ENCODE peak calls at places on chromosomes 3 and 15, in nine cellular contexts. F, E, B, O, H, D, T, Z and A are unnamed samples. For H3K4me1, the result is how much of the 10 kb centered on the place peaks cover.

GRCh38 chr3:127848131-127849129 is 26.1 kb upstream of the MGLL start:
- DNase-seq in F (peak), E (no peak), B (no peak), O (no peak), H (no peak), D (no peak), T (no peak), Z (peak), A (no peak)

GRCh38 chr15:41825572-41826535 is 2.0 kb upstream of the JMJD7 start:
- DNase-seq in F (no peak), E (no peak), B (no peak), O (no peak), H (no peak), D (no peak), T (no peak), Z (no peak), A (no peak)

GRCh38 chr3:45312836-45313493 is 75.4 kb upstream of the LARS2 start:
- DNase-seq in F (no peak), E (peak), B (no peak), O (no peak), H (no peak), D (no peak), T (no peak), Z (no peak), A (no peak)

GRCh38 chr3:125200731-125201139 is 11.8 kb downstream of the SLC12A8 start:
- DNase-seq in F (no peak), E (no peak), B (no peak), O (no peak), H (no peak), D (peak), T (no peak), Z (no peak), A (no peak)

GRCh38 chr15:89293012-89293411 is 41.6 kb downstream of the POLG start:
- DNase-seq in F (no peak), E (no peak), B (no peak), O (no peak), H (no peak), D (no peak), T (no peak), Z (no peak), A (no peak)

GRCh38 chr15:38474155-38474757 is 20.3 kb downstream of the FAM98B start:
- DNase-seq in F (peak), E (peak), B (no peak), O (no peak), H (no peak), D (peak), T (no peak), Z (peak), A (no peak)

GRCh38 chr3:154427685-154428291 is 2.2 kb downstream of the GPR149 start:
- DNase-seq in F (no peak), E (no peak), B (no peak), O (no peak), H (no peak), D (no peak), T (no peak), Z (no peak), A (no peak)

GRCh38 chr15:59283717-59284336 is 77.2 kb downstream of the LDHAL6B start:
- DNase-seq in F (no peak), E (no peak), B (peak), O (no peak), H (no peak), D (no peak), T (no peak), Z (no peak), A (peak)

DNA sequence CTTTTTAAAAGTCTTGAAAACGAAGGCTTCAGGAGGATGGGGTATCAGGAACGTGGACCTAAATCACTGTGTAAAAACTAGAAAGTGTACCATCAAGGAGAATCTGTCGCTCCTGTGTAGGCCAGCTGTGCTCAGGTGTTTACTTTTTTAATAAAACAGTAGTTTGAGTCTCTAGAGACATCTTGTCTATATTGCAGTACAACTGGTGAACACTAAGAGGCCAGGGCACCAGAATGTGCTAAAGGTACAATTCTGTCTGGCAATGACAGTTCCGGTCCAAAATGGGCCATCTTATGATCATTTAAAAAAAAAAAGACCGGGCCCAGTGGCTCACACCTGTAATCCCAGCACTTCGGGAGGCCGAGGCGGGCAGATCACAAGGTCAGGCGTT is 61.8 kb upstream of the MCF2L2 start:
- DNase-seq in F (no peak), E (no peak), B (no peak), O (no peak), H (no peak), D (no peak), T (no peak), Z (no peak), A (no peak)
- H3K4me3 ChIP-seq in F (no peak), E (no peak), B (no peak), O (no peak), H (no peak), D (no peak), T (no peak), Z (no peak), A (no peak)

GRCh38 chr15:70259640-70260066 is 161.9 kb upstream of the TLE3 start:
- DNase-seq in F (no peak), E (no peak), B (no peak), O (no peak), H (no peak), D (no peak), T (no peak), Z (no peak), A (no peak)
- H3K4me1 ChIP-seq in F (under half), E (under half), B (under half), O (under half), H (under half), D (half or more), T (under half), Z (under half), A (under half)

GRCh38 chr3:143957447-143957846 is 14.2 kb upstream of the DIPK2A start:
- DNase-seq in F (no peak), E (no peak), B (no peak), O (no peak), H (no peak), D (no peak), T (no peak), Z (no peak), A (no peak)
- TF ChIP-seq CTCF in F (no peak), E (no peak), B (no peak), O (no peak), H (no peak), D (no peak), T (no peak), Z (no peak), A (no peak)

DNA sequence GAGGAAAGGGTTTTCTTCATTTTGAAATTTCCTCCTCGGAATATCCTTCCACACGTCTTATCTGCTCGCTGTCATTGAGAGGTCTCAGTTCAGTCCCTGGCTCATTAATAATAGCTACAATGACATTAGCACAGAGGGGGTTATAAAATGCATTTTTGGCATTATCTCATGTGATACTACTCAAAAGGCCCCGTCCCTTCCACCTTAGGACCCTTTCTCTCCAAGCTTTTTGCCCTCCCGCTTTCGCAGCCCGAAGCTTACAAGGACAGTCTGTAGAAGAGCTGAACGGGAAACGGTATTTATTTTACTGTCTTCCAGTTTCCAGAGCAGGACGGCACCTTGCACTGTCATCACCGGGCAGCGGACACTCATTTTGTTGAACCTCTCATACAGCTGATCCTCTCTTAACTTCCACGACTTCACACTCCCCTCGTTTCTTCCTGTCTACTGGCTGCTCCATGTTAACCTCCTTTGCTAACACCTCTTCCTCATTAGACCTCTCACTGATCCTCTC is 5.6 kb upstream of the PLEKHO2 start:
- DNase-seq in F (no peak), E (no peak), B (no peak), O (no peak), H (no peak), D (no peak), T (no peak), Z (no peak), A (no peak)
- H3K4me3 ChIP-seq in F (no peak), E (no peak), B (no peak), O (no peak), H (peak), D (no peak), T (peak), Z (no peak), A (no peak)

DNA sequence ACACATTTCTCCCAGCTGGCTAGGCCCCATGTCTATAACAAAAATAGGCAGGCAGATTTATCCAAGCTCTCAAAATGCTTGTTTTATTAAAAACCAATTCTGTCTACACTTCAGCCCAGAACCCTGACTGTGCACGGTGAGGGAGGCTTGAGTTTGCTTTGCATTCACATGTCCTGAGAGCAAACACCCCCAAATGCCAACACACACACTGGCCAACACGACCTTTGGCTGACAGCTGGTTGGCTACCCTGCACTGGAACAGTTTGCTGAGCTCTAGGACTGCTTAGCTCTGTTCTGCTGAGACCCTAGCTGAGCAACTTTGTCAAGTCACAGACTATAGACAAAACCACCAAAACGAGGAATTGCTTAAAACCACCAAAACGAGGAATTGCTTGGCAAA is 3.6 kb downstream of the STIMATE start:
- DNase-seq in F (no peak), E (no peak), B (no peak), O (no peak), H (no peak), D (no peak), T (no peak), Z (no peak), A (no peak)
- H3K4me1 ChIP-seq in F (under half), E (under half), B (half or more), O (half or more), H (half or more), D (under half), T (under half), Z (half or more), A (under half)

GRCh38 chr15:67613708-67614107 is 71.2 kb downstream of the MAP2K5 start:
- DNase-seq in F (no peak), E (no peak), B (no peak), O (no peak), H (no peak), D (no peak), T (no peak), Z (no peak), A (no peak)
- TF ChIP-seq CTCF in F (no peak), E (peak), B (no peak), O (no peak), H (no peak), D (peak), T (no peak), Z (no peak), A (no peak)

GRCh38 chr3:133197619-133198018 is 159.4 kb downstream of the TMEM108 start:
- DNase-seq in F (no peak), E (no peak), B (no peak), O (no peak), H (no peak), D (no peak), T (no peak), Z (no peak), A (no peak)
- H3K4me3 ChIP-seq in F (no peak), E (no peak), B (no peak), O (no peak), H (no peak), D (no peak), T (no peak), Z (no peak), A (no peak)

GRCh38 chr3:188832146-188832545 is 339.6 kb upstream of the TPRG1 start:
- DNase-seq in F (no peak), E (no peak), B (no peak), O (no peak), H (no peak), D (no peak), T (no peak), Z (no peak), A (no peak)

GRCh38 chr3:188830955-188831354 is 340.8 kb upstream of the TPRG1 start:
- DNase-seq in F (no peak), E (no peak), B (no peak), O (no peak), H (no peak), D (no peak), T (no peak), Z (no peak), A (no peak)

GRCh38 chr3:188827593-188827992 is 344.2 kb upstream of the TPRG1 start:
- DNase-seq in F (no peak), E (peak), B (no peak), O (no peak), H (no peak), D (no peak), T (no peak), Z (no peak), A (no peak)

GRCh38 chr3:188827078-188827477 is 344.7 kb upstream of the TPRG1 start:
- DNase-seq in F (no peak), E (no peak), B (no peak), O (no peak), H (no peak), D (no peak), T (no peak), Z (no peak), A (no peak)

GRCh38 chr3:188829577-188829976 is 342.2 kb upstream of the TPRG1 start:
- DNase-seq in F (peak), E (no peak), B (no peak), O (no peak), H (no peak), D (no peak), T (no peak), Z (no peak), A (no peak)
- H3K4me1 ChIP-seq in F (under half), E (under half), B (under half), O (under half), H (under half), D (under half), T (under half), Z (under half), A (under half)

GRCh38 chr3:134453631-134454030 is 32.2 kb downstream of the ANAPC13 start:
- DNase-seq in F (no peak), E (no peak), B (no peak), O (no peak), H (no peak), D (no peak), T (no peak), Z (peak), A (no peak)
- TF ChIP-seq CTCF in F (no peak), E (peak), B (no peak), O (no peak), H (peak), D (no peak), T (no peak), Z (no peak), A (no peak)

DNA sequence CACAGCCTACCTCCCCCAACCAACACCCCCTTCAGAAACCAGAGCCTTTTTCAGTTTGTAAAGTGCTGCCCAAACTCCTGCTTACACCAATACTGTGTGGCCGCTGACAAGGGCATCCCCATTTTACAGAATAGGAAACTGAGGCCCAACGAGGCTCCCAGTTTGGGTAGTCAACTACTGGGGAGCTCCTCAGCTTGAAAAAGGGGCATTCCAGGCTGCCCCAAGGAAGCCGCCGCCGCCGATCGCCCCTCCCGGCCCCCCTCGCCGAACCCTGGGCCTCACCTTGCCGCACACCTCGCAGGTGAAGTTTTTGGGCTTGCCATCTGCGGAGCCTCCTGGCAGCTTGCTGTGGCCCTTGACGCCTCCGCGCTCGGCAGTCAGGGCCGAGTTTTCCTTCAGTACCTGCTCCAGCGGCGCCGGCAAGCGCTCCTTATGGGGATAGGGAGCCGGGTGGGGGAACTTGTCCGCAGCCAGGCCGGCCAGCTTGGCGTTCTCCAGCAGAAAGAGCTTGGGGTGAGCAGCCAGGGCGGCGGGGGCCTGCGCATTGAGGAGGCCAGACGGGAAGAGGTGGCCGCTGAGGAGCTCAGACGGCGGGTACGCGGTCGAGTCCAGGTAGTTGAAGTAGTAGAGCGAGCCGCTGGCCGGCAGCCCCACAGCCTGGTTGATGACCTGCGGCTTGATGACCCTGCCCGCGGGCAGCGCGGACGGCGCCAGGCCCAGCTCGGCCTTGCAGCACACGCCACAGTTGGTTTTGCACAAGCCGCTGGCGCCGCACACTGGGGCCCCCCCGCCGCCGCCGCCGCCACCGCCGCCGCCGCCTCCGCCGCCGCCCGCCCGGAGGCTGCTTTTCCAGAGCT is 1.4 kb downstream of the FEZF2 start:
- DNase-seq in F (no peak), E (no peak), B (no peak), O (no peak), H (no peak), D (no peak), T (no peak), Z (no peak), A (no peak)
- H3K4me3 ChIP-seq in F (no peak), E (no peak), B (no peak), O (no peak), H (peak), D (no peak), T (no peak), Z (no peak), A (no peak)